ENCODE peak calls at places on chromosomes 12 and 14, in nine cellular contexts. One of them, this sample, is unnamed.

GRCh38 chr12:26845057-26845666 is 12.2 kb upstream of the ITPR2 start:
- DNase-seq in epithelial cell of proximal tubule: no peak
- DNase-seq in heart right ventricle: peak
- DNase-seq in astrocyte of the spinal cord: peak
- DNase-seq in WERI-Rb-1: peak
- DNase-seq in hepatocyte: peak
- DNase-seq in RWPE2: no peak
- DNase-seq in RWPE1: no peak
- DNase-seq in WTC11: peak
- DNase-seq in this sample: peak

GRCh38 chr12:104354167-104354867 is 50.8 kb downstream of the EID3 start:
- DNase-seq in epithelial cell of proximal tubule: no peak
- DNase-seq in heart right ventricle: no peak
- DNase-seq in astrocyte of the spinal cord: no peak
- DNase-seq in WERI-Rb-1: no peak
- DNase-seq in hepatocyte: no peak
- DNase-seq in RWPE2: no peak
- DNase-seq in RWPE1: no peak
- DNase-seq in WTC11: no peak
- DNase-seq in this sample: no peak

GRCh38 chr14:101227611-101228594 is 324.4 kb upstream of the RTL1 start:
- DNase-seq in epithelial cell of proximal tubule: no peak
- DNase-seq in heart right ventricle: no peak
- DNase-seq in astrocyte of the spinal cord: no peak
- DNase-seq in WERI-Rb-1: no peak
- DNase-seq in hepatocyte: no peak
- DNase-seq in RWPE2: no peak
- DNase-seq in RWPE1: no peak
- DNase-seq in WTC11: no peak
- DNase-seq in this sample: no peak

GRCh38 chr14:22748188-22748587 is 18.3 kb upstream of the OXA1L start:
- DNase-seq in epithelial cell of proximal tubule: no peak
- DNase-seq in heart right ventricle: no peak
- DNase-seq in astrocyte of the spinal cord: no peak
- DNase-seq in WERI-Rb-1: no peak
- DNase-seq in hepatocyte: no peak
- DNase-seq in RWPE2: no peak
- DNase-seq in RWPE1: no peak
- DNase-seq in WTC11: no peak
- DNase-seq in this sample: no peak

GRCh38 chr12:4118017-4118510 is 155.5 kb upstream of the CCND2 start:
- DNase-seq in epithelial cell of proximal tubule: peak
- DNase-seq in heart right ventricle: peak
- DNase-seq in astrocyte of the spinal cord: peak
- DNase-seq in WERI-Rb-1: no peak
- DNase-seq in hepatocyte: peak
- DNase-seq in RWPE2: peak
- DNase-seq in RWPE1: no peak
- DNase-seq in WTC11: no peak
- DNase-seq in this sample: no peak

GRCh38 chr12:132447327-132447720 is 42.6 kb upstream of the FBRSL1 start:
- DNase-seq in epithelial cell of proximal tubule: no peak
- DNase-seq in heart right ventricle: no peak
- DNase-seq in astrocyte of the spinal cord: no peak
- DNase-seq in WERI-Rb-1: no peak
- DNase-seq in hepatocyte: no peak
- DNase-seq in RWPE2: no peak
- DNase-seq in RWPE1: no peak
- DNase-seq in WTC11: no peak
- DNase-seq in this sample: no peak

GRCh38 chr12:116148844-116149243 is 128.6 kb downstream of the MED13L start:
- DNase-seq in epithelial cell of proximal tubule: no peak
- DNase-seq in heart right ventricle: no peak
- DNase-seq in astrocyte of the spinal cord: no peak
- DNase-seq in WERI-Rb-1: no peak
- DNase-seq in hepatocyte: no peak
- DNase-seq in RWPE2: no peak
- DNase-seq in RWPE1: no peak
- DNase-seq in WTC11: no peak
- DNase-seq in this sample: no peak

GRCh38 chr12:92987846-92988621 is 58.9 kb upstream of the EEA1 start:
- DNase-seq in epithelial cell of proximal tubule: no peak
- DNase-seq in heart right ventricle: peak
- DNase-seq in astrocyte of the spinal cord: no peak
- DNase-seq in WERI-Rb-1: no peak
- DNase-seq in hepatocyte: no peak
- DNase-seq in RWPE2: no peak
- DNase-seq in RWPE1: no peak
- DNase-seq in WTC11: peak
- DNase-seq in this sample: no peak

GRCh38 chr12:45988259-45988658 is 2.1 kb downstream of the SCAF11 start:
- DNase-seq in epithelial cell of proximal tubule: no peak
- DNase-seq in heart right ventricle: no peak
- DNase-seq in astrocyte of the spinal cord: peak
- DNase-seq in WERI-Rb-1: no peak
- DNase-seq in hepatocyte: no peak
- DNase-seq in RWPE2: no peak
- DNase-seq in RWPE1: no peak
- DNase-seq in WTC11: no peak
- DNase-seq in this sample: no peak

GRCh38 chr12:50732591-50732990 is 31.3 kb upstream of the ATF1 start:
- DNase-seq in epithelial cell of proximal tubule: no peak
- DNase-seq in heart right ventricle: no peak
- DNase-seq in astrocyte of the spinal cord: peak
- DNase-seq in WERI-Rb-1: no peak
- DNase-seq in hepatocyte: no peak
- DNase-seq in RWPE2: no peak
- DNase-seq in RWPE1: peak
- DNase-seq in WTC11: no peak
- DNase-seq in this sample: no peak

GRCh38 chr12:55847603-55848329 is 5.0 kb upstream of the MMP19 start:
- DNase-seq in epithelial cell of proximal tubule: no peak
- DNase-seq in heart right ventricle: peak
- DNase-seq in astrocyte of the spinal cord: peak
- DNase-seq in WERI-Rb-1: no peak
- DNase-seq in hepatocyte: peak
- DNase-seq in RWPE2: peak
- DNase-seq in RWPE1: peak
- DNase-seq in WTC11: no peak
- DNase-seq in this sample: no peak

GRCh38 chr14:105537580-105538474 is 11.4 kb downstream of the TMEM121 start:
- DNase-seq in epithelial cell of proximal tubule: no peak
- DNase-seq in heart right ventricle: peak
- DNase-seq in astrocyte of the spinal cord: no peak
- DNase-seq in WERI-Rb-1: peak
- DNase-seq in hepatocyte: peak
- DNase-seq in RWPE2: peak
- DNase-seq in RWPE1: peak
- DNase-seq in WTC11: peak
- DNase-seq in this sample: peak

GRCh38 chr12:41772478-41772877 is 372.2 kb downstream of the GXYLT1 start:
- DNase-seq in epithelial cell of proximal tubule: no peak
- DNase-seq in heart right ventricle: no peak
- DNase-seq in astrocyte of the spinal cord: no peak
- DNase-seq in WERI-Rb-1: no peak
- DNase-seq in hepatocyte: no peak
- DNase-seq in RWPE2: no peak
- DNase-seq in RWPE1: no peak
- DNase-seq in WTC11: no peak
- DNase-seq in this sample: no peak

GRCh38 chr12:2876431-2877046 is 435 bp downstream of the FOXM1 start:
- DNase-seq in epithelial cell of proximal tubule: no peak
- DNase-seq in heart right ventricle: no peak
- DNase-seq in astrocyte of the spinal cord: peak
- DNase-seq in WERI-Rb-1: peak
- DNase-seq in hepatocyte: no peak
- DNase-seq in RWPE2: no peak
- DNase-seq in RWPE1: no peak
- DNase-seq in WTC11: no peak
- DNase-seq in this sample: no peak

GRCh38 chr12:34393086-34393820 is 371.0 kb downstream of the ALG10 start:
- DNase-seq in epithelial cell of proximal tubule: no peak
- DNase-seq in heart right ventricle: peak
- DNase-seq in astrocyte of the spinal cord: no peak
- DNase-seq in WERI-Rb-1: peak
- DNase-seq in hepatocyte: no peak
- DNase-seq in RWPE2: peak
- DNase-seq in RWPE1: no peak
- DNase-seq in WTC11: no peak
- DNase-seq in this sample: no peak

GRCh38 chr14:98754343-98755025 is 517.5 kb downstream of the BCL11B start:
- DNase-seq in epithelial cell of proximal tubule: no peak
- DNase-seq in heart right ventricle: no peak
- DNase-seq in astrocyte of the spinal cord: peak
- DNase-seq in WERI-Rb-1: no peak
- DNase-seq in hepatocyte: no peak
- DNase-seq in RWPE2: no peak
- DNase-seq in RWPE1: peak
- DNase-seq in WTC11: no peak
- DNase-seq in this sample: no peak

GRCh38 chr14:94751956-94752355 is 18.0 kb downstream of the GSC start:
- DNase-seq in epithelial cell of proximal tubule: no peak
- DNase-seq in heart right ventricle: no peak
- DNase-seq in astrocyte of the spinal cord: no peak
- DNase-seq in WERI-Rb-1: no peak
- DNase-seq in hepatocyte: no peak
- DNase-seq in RWPE2: no peak
- DNase-seq in RWPE1: no peak
- DNase-seq in WTC11: no peak
- DNase-seq in this sample: no peak
- TF ChIP-seq CTCF in epithelial cell of proximal tubule: no peak
- TF ChIP-seq CTCF in heart right ventricle: no peak
- TF ChIP-seq CTCF in astrocyte of the spinal cord: no peak
- TF ChIP-seq CTCF in WERI-Rb-1: no peak
- TF ChIP-seq CTCF in hepatocyte: no peak
- TF ChIP-seq CTCF in RWPE2: no peak
- TF ChIP-seq CTCF in RWPE1: no peak
- TF ChIP-seq CTCF in WTC11: no peak
- TF ChIP-seq CTCF in this sample: no peak

DNA sequence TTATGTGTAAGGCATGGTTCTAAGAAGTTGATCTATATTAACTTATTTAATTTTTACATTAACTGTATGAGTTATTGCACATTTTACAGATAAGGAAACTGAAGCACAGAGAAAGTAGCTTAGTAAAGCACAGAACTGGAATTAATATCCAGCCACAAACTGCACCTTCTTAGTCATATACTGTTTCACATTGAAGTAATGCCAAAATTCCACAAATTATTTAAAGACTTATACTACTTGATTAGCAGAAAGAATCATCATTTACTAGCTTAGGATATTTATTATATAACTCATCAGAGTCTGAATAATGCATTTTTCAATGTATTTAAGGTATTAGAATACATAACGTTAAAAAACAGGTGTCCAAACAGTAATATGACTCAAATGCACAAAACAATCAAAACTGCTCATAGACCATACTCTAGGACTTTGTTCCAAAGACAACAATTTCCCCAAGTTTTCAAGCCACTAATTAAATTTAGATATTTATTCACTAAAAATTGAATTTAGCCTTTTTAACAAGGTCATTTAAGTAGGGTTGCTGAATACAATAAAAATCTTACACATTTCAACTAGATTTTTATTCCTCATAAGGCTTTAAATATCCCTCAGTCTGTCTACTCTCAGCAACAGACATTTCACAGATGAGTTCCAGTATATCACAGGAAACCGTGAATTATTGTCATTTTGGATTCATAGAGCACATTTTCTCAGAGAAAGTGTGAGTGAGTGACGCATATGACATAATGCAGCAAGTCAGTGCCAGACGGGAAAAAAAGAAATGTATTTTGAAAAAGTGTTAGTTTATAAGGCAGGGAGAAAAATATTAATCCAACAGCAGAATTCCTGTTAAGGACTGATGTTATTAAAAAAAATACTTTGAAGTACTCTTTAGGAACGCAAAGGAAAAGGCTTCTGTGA is 782.5 kb downstream of the TMTC2 start:
- DNase-seq in epithelial cell of proximal tubule: no peak
- DNase-seq in heart right ventricle: no peak
- DNase-seq in astrocyte of the spinal cord: peak
- DNase-seq in WERI-Rb-1: no peak
- DNase-seq in hepatocyte: no peak
- DNase-seq in RWPE2: no peak
- DNase-seq in RWPE1: no peak
- DNase-seq in WTC11: no peak
- DNase-seq in this sample: no peak
- TF ChIP-seq CTCF in epithelial cell of proximal tubule: no peak
- TF ChIP-seq CTCF in heart right ventricle: no peak
- TF ChIP-seq CTCF in astrocyte of the spinal cord: no peak
- TF ChIP-seq CTCF in WERI-Rb-1: no peak
- TF ChIP-seq CTCF in hepatocyte: no peak
- TF ChIP-seq CTCF in RWPE2: no peak
- TF ChIP-seq CTCF in RWPE1: no peak
- TF ChIP-seq CTCF in WTC11: no peak
- TF ChIP-seq CTCF in this sample: no peak

GRCh38 chr14:31420319-31421081 is at the start of gene HEATR5A:
- DNase-seq in epithelial cell of proximal tubule: no peak
- DNase-seq in heart right ventricle: peak
- DNase-seq in astrocyte of the spinal cord: peak
- DNase-seq in WERI-Rb-1: peak
- DNase-seq in hepatocyte: peak
- DNase-seq in RWPE2: peak
- DNase-seq in RWPE1: peak
- DNase-seq in WTC11: peak
- DNase-seq in this sample: peak
- TF ChIP-seq CTCF in epithelial cell of proximal tubule: no peak
- TF ChIP-seq CTCF in heart right ventricle: no peak
- TF ChIP-seq CTCF in astrocyte of the spinal cord: peak
- TF ChIP-seq CTCF in WERI-Rb-1: peak
- TF ChIP-seq CTCF in hepatocyte: peak
- TF ChIP-seq CTCF in RWPE2: peak
- TF ChIP-seq CTCF in RWPE1: peak
- TF ChIP-seq CTCF in WTC11: no peak
- TF ChIP-seq CTCF in this sample: no peak

DNA sequence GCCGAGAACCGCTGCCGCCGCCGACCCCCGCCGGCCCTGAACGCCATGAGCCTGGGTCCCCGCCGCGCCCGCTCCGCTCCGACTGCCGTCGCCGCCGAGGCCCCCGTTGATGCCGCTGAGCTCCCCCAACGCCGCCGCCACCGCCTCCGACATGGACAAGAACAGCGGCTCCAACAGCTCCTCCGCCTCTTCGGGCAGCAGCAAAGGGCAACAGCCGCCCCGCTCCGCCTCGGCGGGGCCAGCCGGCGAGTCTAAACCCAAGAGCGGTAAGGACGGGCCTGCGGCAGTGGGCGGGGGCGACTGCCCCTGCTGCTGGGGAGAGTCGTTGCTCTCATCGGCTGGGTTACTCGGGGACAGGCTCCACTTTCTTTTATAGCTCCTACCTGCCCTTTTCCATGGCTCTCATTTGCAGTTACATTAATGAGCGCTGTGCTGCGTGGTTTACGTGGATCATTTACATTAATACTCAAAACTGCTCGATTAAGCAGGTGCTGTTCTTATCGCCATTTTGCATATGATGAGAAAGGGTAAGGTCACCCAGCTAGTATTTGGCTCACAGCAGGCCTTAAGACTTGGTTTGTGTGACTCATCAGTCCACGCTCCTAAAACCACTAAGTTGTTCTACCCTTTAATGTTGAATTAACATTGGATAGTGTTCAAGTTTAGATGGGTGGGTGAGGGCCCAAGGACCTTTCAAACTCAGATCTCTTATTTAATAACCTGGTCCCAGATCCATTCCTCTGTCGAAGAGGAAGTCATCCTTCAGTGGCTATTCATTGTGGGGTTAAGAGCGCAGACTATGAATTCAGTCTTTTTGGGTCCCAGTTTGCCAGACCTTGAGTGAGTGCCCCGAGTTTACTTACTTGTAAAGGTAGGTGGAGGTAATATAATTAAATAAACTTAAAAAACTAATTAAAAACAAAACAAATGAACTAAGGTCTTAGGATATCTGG is 823 bp downstream of the RNF10 start:
- DNase-seq in epithelial cell of proximal tubule: no peak
- DNase-seq in heart right ventricle: peak
- DNase-seq in astrocyte of the spinal cord: peak
- DNase-seq in WERI-Rb-1: peak
- DNase-seq in hepatocyte: peak
- DNase-seq in RWPE2: no peak
- DNase-seq in RWPE1: peak
- DNase-seq in WTC11: peak
- DNase-seq in this sample: peak
- TF ChIP-seq CTCF in epithelial cell of proximal tubule: no peak
- TF ChIP-seq CTCF in heart right ventricle: no peak
- TF ChIP-seq CTCF in astrocyte of the spinal cord: peak
- TF ChIP-seq CTCF in WERI-Rb-1: no peak
- TF ChIP-seq CTCF in hepatocyte: no peak
- TF ChIP-seq CTCF in RWPE2: no peak
- TF ChIP-seq CTCF in RWPE1: no peak
- TF ChIP-seq CTCF in WTC11: no peak
- TF ChIP-seq CTCF in this sample: peak

This sample was measured in neural crest cell.